ENCODE peak calls at places on chromosomes 4 and X, in five cellular contexts. I, E, K, S and D are unnamed samples.

GRCh38 chr4:86388252-86388651 is 28.4 kb upstream of the MAPK10 start:
- DNase-seq in S (no peak), K (no peak), I (no peak), E (no peak), D (no peak)

GRCh38 chr4:37715889-37716402 is 29.8 kb upstream of the RELL1 start:
- DNase-seq in S (no peak), I (no peak), K (no peak), E (peak; percentile 48), D (peak; percentile 34)

GRCh38 chrX:3516051-3516541 is 169.6 kb upstream of the MXRA5 start:
- DNase-seq in I (no peak), E (no peak), S (no peak), K (no peak), D (no peak)

GRCh38 chr4:151284534-151285245 is 7.7 kb downstream of the PRSS48 start:
- DNase-seq in I (no peak), E (no peak), S (no peak), K (no peak), D (no peak)

GRCh38 chrX:150227873-150228272 is 135.2 kb upstream of the MAMLD1 start:
- DNase-seq in S (no peak), I (no peak), K (no peak), E (no peak), D (no peak)

GRCh38 chrX:136711147-136711546 is 63.2 kb downstream of the CD40LG start:
- DNase-seq in K (peak; percentile 31), I (peak; percentile 57), S (no peak), E (peak; percentile 54), D (no peak)

GRCh38 chr4:7738458-7739076 is 201.1 kb downstream of the AFAP1 start:
- DNase-seq in I (no peak), K (no peak), E (no peak), S (no peak), D (no peak)

GRCh38 chr4:69689530-69690111 is 36.6 kb upstream of the UGT2A1 start:
- DNase-seq in I (no peak), K (no peak), S (no peak), E (no peak), D (no peak)

GRCh38 chr4:72031868-72032619 is at the start of gene NPFFR2:
- DNase-seq in E (peak; percentile 15), K (no peak), I (peak; percentile 57), S (peak; percentile 31), D (peak; percentile 2)

GRCh38 chr4:65893311-65893710 is 223.0 kb upstream of the EPHA5 start:
- DNase-seq in I (no peak), S (no peak), K (no peak), E (no peak), D (no peak)

GRCh38 chrX:151488677-151489076 is 74.8 kb upstream of the PASD1 start:
- DNase-seq in K (no peak), S (no peak), E (peak; percentile 21), I (no peak), D (no peak)

GRCh38 chrX:9339603-9340569 is 125.0 kb upstream of the TBL1X start:
- DNase-seq in I (peak; percentile 81), K (peak; percentile 62), E (peak; percentile 45), S (no peak), D (no peak)

GRCh38 chr4:165152527-165152926 is 39.9 kb upstream of the TMEM192 start:
- DNase-seq in I (no peak), E (no peak), K (no peak), S (no peak), D (no peak)

GRCh38 chr4:152109585-152110509 is 349.0 kb upstream of the GATB start:
- DNase-seq in E (no peak), I (no peak), K (no peak), S (no peak), D (no peak)

GRCh38 chr4:109702950-109703663 is at the start of gene CASP6:
- DNase-seq in E (peak; percentile 59), I (peak; percentile 97), K (peak; percentile 85), S (peak; percentile 47), D (peak; percentile 88)

GRCh38 chr4:109703664-109704351 is 563 bp upstream of the CASP6 start:
- DNase-seq in K (no peak), I (no peak), S (no peak), E (no peak), D (no peak)

GRCh38 chr4:109699553-109700225 is 3.6 kb downstream of the CASP6 start:
- DNase-seq in S (no peak), I (peak; percentile 44), K (no peak), E (no peak), D (no peak)

DNA sequence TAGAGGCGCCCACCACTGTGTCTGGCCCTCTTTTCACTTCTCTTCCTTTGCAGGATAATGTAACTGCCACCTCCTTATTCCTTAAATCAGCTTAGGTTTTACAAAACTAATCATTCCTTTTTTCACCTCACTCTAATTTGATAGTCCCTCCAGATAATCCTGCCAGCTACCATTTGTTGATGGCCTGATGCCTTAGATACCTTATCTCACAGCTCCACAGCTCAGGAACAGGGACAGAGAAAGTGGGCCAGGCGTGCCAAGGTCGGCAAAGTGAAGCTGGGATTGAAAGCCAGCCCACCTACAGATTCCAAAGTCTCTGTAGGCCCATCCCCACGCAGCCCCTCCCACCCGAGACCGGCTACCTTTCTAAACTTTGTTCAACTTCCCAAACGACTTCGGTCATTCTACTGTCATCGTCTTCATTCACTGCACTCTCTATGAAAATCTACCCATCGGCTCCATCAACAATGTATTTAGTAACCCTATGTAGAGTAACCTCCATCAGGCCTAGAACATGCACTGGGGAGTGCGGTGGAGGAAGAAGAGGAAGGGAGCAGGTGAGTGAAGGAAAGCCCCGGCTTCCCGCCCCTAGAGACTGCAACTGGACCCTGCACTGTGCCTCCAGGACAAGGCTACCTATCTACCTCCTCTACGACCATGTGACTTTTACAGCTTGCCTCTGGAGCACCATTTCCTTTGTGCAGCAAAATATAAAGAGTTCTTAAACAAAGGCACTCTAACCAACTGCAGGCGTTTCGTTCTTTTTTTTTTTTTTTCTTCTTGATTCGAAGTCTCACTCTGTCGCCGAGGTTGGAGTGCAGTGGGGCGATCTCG is 1.5 kb downstream of the CASP6 start:
- DNase-seq in E (no peak), S (peak; percentile 9), I (peak; percentile 53), K (no peak), D (no peak)
- H3K4me1 ChIP-seq in E (no peaks in the 10 kb centered on the region), S (no peaks in the 10 kb centered on the region), I (peaks cover 6% of the 10 kb centered on the region), K (peaks cover 6% of the 10 kb centered on the region), D (peaks cover 11% of the 10 kb centered on the region)

DNA sequence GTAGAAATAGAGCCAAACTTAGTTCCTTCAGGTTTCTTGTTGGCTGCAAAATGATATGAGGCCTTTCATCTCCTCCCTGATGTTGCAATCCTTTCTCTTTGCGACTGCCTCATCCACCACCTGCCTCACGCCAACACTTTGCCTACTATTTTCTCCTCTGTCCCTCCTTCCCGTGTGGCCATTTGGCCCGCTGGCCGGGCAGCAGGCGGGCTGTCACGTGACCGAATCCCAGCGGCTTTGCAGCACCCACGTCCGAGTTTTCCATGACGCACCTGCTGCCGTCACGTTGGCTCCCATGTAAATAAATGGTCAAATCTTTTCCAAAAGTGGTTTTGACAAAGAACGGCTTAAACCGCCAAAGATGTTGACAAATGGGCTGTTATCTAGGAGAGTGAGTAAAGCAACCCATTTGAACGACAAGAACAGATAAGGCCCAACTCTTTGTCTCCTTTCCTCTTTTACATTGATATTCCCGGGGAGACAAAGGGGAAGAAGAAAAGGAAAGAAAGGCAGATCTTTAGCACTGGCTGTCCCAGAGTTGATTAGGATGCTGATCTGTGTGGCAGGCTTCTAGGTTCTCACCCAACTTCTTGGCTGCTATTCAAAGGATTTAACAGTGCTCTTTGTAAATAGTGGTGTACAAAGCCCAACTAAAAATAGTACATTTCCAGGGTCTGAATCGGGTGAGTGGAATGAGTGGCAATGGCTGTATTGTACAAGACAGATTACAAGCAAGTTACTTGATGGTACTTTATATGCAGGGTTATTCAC is 174.2 kb upstream of the JADE1 start:
- DNase-seq in I (peak; percentile 96), E (no peak), K (no peak), S (no peak), D (peak; percentile 96)
- H3K4me1 ChIP-seq in I (peaks cover 6% of the 10 kb centered on the region), E (no peaks in the 10 kb centered on the region), K (no peaks in the 10 kb centered on the region), S (peaks cover 6% of the 10 kb centered on the region), D (peaks cover 36% of the 10 kb centered on the region)

DNA sequence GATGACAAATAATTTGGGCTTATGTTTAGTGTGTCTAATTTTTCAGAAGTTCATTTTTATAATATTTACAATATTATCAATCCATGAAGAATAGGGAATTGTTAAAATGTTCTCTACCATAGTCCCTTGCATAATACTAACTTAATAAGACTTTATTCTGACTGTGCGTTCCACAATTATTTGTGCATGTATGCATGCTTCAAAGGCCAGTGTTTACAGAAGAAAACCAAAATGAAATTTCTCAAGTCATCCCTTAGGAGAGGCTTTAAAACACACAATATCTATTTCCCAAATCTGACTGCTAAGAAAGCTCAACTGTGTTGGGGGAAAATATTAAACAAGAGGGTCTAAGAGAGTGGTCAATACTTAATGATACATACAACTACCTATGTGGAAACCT is 226.3 kb upstream of the ANKRD50 start:
- DNase-seq in E (no peak), I (no peak), S (no peak), K (no peak), D (no peak)
- H3K4me1 ChIP-seq in E (peaks cover 6% of the 10 kb centered on the region), I (no peaks in the 10 kb centered on the region), S (peaks cover 2% of the 10 kb centered on the region), K (no peaks in the 10 kb centered on the region), D (no peaks in the 10 kb centered on the region)

GRCh38 chr4:122542411-122543236 is 78.2 kb downstream of the IL21 start:
- DNase-seq in K (no peak), I (no peak), E (no peak), S (no peak), D (no peak)
- H3K4me1 ChIP-seq in K (no peaks in the 10 kb centered on the region), I (no peaks in the 10 kb centered on the region), E (no peaks in the 10 kb centered on the region), S (no peaks in the 10 kb centered on the region), D (no peaks in the 10 kb centered on the region)

GRCh38 chr4:76699911-76700310 is 198.0 kb downstream of the SOWAHB start:
- DNase-seq in I (no peak), E (no peak), S (no peak), K (no peak), D (no peak)
- H3K4me1 ChIP-seq in I (peaks cover 3% of the 10 kb centered on the region), E (peaks cover 23% of the 10 kb centered on the region), S (peaks cover 15% of the 10 kb centered on the region), K (no peaks in the 10 kb centered on the region), D (peaks cover 26% of the 10 kb centered on the region)

GRCh38 chr4:150218447-150218846 is 140.2 kb downstream of the DCLK2 start:
- DNase-seq in E (no peak), K (no peak), S (no peak), I (no peak), D (no peak)
- H3K4me1 ChIP-seq in E (no peaks in the 10 kb centered on the region), K (no peaks in the 10 kb centered on the region), S (peaks cover 2% of the 10 kb centered on the region), I (no peaks in the 10 kb centered on the region), D (no peaks in the 10 kb centered on the region)

DNA sequence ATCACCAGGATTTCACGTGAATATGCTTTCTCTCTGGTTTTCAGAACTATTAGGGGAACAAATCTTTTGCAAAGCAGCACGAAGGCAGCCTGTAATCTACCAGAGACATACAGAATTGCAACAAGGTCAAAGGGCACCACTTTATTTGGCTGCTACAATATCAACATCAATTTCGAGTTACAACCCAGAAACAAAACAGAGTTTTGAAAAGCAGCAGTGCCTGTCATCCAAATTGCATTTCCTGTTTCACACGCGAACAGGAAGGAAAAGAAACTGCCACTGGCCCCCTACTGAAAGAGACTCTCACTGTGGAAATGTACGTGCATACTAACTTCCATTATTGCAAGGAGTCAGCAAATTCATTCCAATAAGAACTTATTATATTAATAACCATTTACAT is 17.1 kb upstream of the C1QTNF7 start:
- DNase-seq in I (no peak), S (no peak), E (no peak), K (no peak), D (no peak)
- H3K4me1 ChIP-seq in I (peaks cover 3% of the 10 kb centered on the region), S (no peaks in the 10 kb centered on the region), E (no peaks in the 10 kb centered on the region), K (peaks cover 3% of the 10 kb centered on the region), D (no peaks in the 10 kb centered on the region)